ENCODE peak calls at places on chromosomes 5 and 9, in nine cellular contexts. N is osteoblast, C is ovary, E is breast epithelium, O is keratinocyte, G is GM23248, Q is fibroblast of lung, H is hepatocyte, Z is left ventricle myocardium inferior. U is an unnamed sample.
A peak's percentile ranks its signal among the peaks of the same experiment; 100 is the strongest.

GRCh38 chr5:7096294-7096693 is 299.6 kb upstream of the ADCY2 start:
- DNase-seq in N (no peak), C (no peak), E (no peak), O (no peak), G (no peak), Q (no peak), H (no peak), Z (no peak), U (no peak)

GRCh38 chr9:14212697-14213420 is 101.1 kb downstream of the NFIB start:
- DNase-seq in N (no peak), C (no peak), E (no peak), O (no peak), G (no peak), Q (no peak), H (no peak), Z (no peak), U (no peak)

GRCh38 chr5:64977779-64978178 is 209.0 kb downstream of the CWC27 start:
- DNase-seq in N (no peak), C (no peak), E (no peak), O (no peak), G (peak; percentile 39), Q (peak; percentile 71), H (no peak), Z (no peak), U (no peak)

GRCh38 chr5:54832066-54832465 is 153.3 kb downstream of the ESM1 start:
- DNase-seq in N (no peak), C (no peak), E (no peak), O (no peak), G (peak; percentile 20), Q (peak; percentile 88), H (no peak), Z (no peak), U (no peak)

GRCh38 chr9:131395745-131396479 is 2.0 kb downstream of the PRRC2B start:
- DNase-seq in N (no peak), C (no peak), E (no peak), O (no peak), G (peak; percentile 37), Q (no peak), H (no peak), Z (no peak), U (no peak)

GRCh38 chr5:54278031-54278830 is 32.1 kb downstream of the ARL15 start:
- DNase-seq in N (no peak), C (no peak), E (no peak), O (no peak), G (no peak), Q (no peak), H (no peak), Z (no peak), U (no peak)

GRCh38 chr9:16727452-16728127 is 142.9 kb downstream of the BNC2 start:
- DNase-seq in N (peak; percentile 61), C (no peak), E (no peak), O (no peak), G (peak; percentile 39), Q (peak; percentile 56), H (no peak), Z (no peak), U (no peak)

GRCh38 chr5:171336486-171337206 is 27.6 kb downstream of the TLX3 start:
- DNase-seq in N (peak; percentile 78), C (no peak), E (no peak), O (no peak), G (peak; percentile 84), Q (peak; percentile 73), H (peak; percentile 40), Z (no peak), U (no peak)

GRCh38 chr9:133664651-133665050 is 28.5 kb downstream of the DBH start:
- DNase-seq in N (no peak), C (no peak), E (no peak), O (no peak), G (no peak), Q (no peak), H (no peak), Z (no peak), U (no peak)

GRCh38 chr5:131633830-131634229 is 1.2 kb downstream of the RAPGEF6 start:
- DNase-seq in N (no peak), C (no peak), E (no peak), O (no peak), G (no peak), Q (no peak), H (no peak), Z (no peak), U (no peak)

GRCh38 chr9:21031091-21031817 is at the start of gene HACD4:
- DNase-seq in N (peak; percentile 92), C (peak; percentile 67), E (no peak), O (no peak), G (peak; percentile 72), Q (peak; percentile 49), H (peak; percentile 64), Z (peak; percentile 53), U (no peak)

GRCh38 chr5:10049825-10050455 is 199.7 kb downstream of the ATPSCKMT start:
- DNase-seq in N (no peak), C (no peak), E (no peak), O (no peak), G (no peak), Q (no peak), H (no peak), Z (no peak), U (no peak)

GRCh38 chr9:33719581-33720374 is 75.6 kb upstream of the PRSS3 start:
- DNase-seq in N (peak; percentile 26), C (no peak), E (no peak), O (no peak), G (peak; percentile 31), Q (no peak), H (no peak), Z (peak; percentile 15), U (no peak)

GRCh38 chr9:121281614-121282291 is 13.8 kb downstream of the GSN start:
- DNase-seq in N (no peak), C (peak; percentile 92), E (peak; percentile 89), O (peak; percentile 98), G (peak; percentile 68), Q (peak; percentile 64), H (peak; percentile 92), Z (peak; percentile 91), U (peak; percentile 93)

GRCh38 chr9:706606-707451 is 134.7 kb upstream of the DMRT1 start:
- DNase-seq in N (peak; percentile 94), C (peak; percentile 83), E (peak; percentile 67), O (no peak), G (peak; percentile 86), Q (peak; percentile 68), H (peak; percentile 74), Z (peak; percentile 62), U (no peak)

GRCh38 chr5:95995947-95996489 is 34.4 kb upstream of the ELL2 start:
- DNase-seq in N (no peak), C (no peak), E (no peak), O (no peak), G (no peak), Q (no peak), H (no peak), Z (no peak), U (no peak)

DNA sequence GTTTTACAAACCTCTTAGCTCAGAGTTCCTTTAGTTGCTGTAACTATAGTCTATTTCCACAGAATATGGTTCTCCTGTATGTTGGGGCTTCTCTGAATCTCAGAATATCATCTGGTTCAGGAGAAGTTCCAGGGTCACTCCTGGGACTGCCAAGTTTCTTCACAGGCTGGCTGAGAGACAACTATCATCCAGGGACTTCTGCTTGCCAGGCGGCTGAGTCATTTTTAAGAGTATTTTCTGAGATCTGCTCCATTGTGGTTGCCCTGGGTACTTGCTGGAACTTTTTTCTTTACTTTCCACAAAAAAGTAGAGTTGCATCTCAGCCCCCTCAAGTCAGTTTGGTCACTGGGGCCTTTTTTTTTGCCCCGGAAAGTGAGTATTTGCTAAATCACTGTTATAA is 566.5 kb downstream of the LRRC70 start:
- DNase-seq in N (no peak), C (no peak), E (no peak), O (no peak), G (peak; percentile 17), Q (no peak), H (no peak), Z (peak; percentile 12), U (no peak)
- H3K27ac ChIP-seq in N (no peak overlapping the region), C (no peak overlapping the region), E (no peak overlapping the region), O (no peak overlapping the region), G (no peak overlapping the region), Q (no peak overlapping the region), H (no peak overlapping the region), Z (no peak overlapping the region), U (no peak overlapping the region)

DNA sequence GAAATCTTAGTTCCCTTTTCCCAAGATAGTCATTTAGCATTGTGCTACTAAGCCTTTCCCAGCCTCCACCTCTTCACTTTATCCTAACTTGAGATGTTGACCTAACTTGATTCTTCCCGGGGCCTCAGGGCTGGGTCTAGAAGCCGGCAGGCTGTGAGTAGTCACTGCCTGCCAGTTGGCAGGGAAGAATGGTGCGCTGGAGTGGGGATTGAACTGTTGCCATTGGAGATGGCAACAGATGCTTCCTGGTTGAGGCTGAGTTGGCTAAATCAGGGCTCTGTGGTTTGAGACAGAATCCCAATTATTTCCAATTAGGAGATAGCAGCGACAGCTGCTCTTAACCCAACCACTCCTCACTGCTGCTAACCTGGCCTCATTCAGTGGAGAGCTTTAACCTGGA is 343.1 kb downstream of the BRINP1 start:
- DNase-seq in N (peak; percentile 65), C (no peak), E (peak; percentile 56), O (no peak), G (peak; percentile 71), Q (no peak), H (no peak), Z (peak; percentile 42), U (no peak)
- H3K27ac ChIP-seq in N (no peak overlapping the region), C (no peak overlapping the region), E (peak overlapping the region; percentile 89), O (no peak overlapping the region), G (no peak overlapping the region), Q (no peak overlapping the region), H (peak overlapping the region; percentile 16), Z (peak overlapping the region; percentile 89), U (no peak overlapping the region)

DNA sequence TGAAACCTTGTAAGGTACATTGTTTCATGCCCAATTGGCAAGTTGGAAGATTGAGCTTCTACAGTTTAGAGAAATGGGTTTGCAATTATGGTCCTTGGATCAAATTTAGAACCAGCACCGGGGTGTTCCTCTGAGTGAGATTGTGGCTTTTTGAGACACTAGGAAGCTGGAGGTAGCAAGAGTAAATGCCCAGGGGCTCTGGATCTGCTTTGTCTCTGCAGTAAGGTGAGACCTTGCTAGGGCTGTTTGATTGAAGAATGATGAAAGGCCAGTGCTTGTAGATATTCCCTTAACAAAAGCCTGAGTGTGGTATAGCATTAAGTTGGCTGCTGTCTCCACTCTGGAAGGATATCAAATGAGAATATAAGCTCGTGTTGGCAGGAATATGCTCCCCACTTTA is 36.0 kb downstream of the WWC1 start:
- DNase-seq in N (no peak), C (no peak), E (no peak), O (no peak), G (peak; percentile 8), Q (no peak), H (no peak), Z (no peak), U (no peak)
- H3K27ac ChIP-seq in N (no peak overlapping the region), C (no peak overlapping the region), E (no peak overlapping the region), O (no peak overlapping the region), G (peak overlapping the region; percentile 25), Q (no peak overlapping the region), H (peak overlapping the region; percentile 4), Z (no peak overlapping the region), U (no peak overlapping the region)

DNA sequence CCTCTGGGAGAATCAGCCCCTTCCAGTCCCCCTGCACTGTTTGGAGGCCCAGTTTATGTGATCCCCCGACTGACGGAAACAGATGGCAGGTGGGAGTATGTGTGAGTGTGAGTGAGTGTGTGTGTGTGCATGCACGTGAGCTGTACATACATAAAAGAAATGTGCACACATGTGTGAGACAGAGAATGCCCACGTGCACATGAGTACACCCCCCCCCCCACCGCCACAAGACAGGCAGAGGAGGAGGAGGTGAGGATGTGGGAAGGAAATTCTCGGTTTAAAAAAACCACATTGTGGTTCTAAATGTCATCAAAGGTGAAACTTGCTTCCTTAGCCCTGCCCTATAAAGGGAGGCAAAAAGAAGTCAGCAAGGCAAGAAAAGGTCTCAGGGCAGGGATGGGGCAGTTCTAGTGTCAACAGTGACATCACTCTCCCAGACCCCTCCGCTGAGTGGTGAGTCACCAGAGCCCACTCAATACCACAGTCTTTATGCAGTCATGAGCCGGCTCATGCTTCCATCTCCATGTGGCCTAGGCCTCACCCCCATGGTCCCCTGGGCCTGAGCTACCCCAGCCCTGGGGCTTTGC is 79.2 kb upstream of the HSPA9 start:
- DNase-seq in N (no peak), C (no peak), E (no peak), O (no peak), G (peak; percentile 42), Q (peak; percentile 28), H (no peak), Z (no peak), U (no peak)
- H3K27ac ChIP-seq in N (no peak overlapping the region), C (no peak overlapping the region), E (no peak overlapping the region), O (no peak overlapping the region), G (no peak overlapping the region), Q (no peak overlapping the region), H (no peak overlapping the region), Z (peak overlapping the region; percentile 19), U (no peak overlapping the region)

U was measured in epithelial cell of prostate.